ENCODE peak calls at places on chromosomes 4 and X, in six cellular contexts. Z, K, L, P, S and M are unnamed samples.

GRCh38 chr4:149707862-149708261 is 107.8 kb downstream of the IQCM start:
- DNase-seq in Z (no peak), L (no peak), S (peak), K (no peak), P (no peak), M (no peak)

GRCh38 chr4:2699534-2699933 is 56.6 kb downstream of the TNIP2 start:
- DNase-seq in Z (no peak), L (no peak), P (no peak), K (no peak), S (no peak), M (no peak)

GRCh38 chrX:140141444-140142029 is 176.2 kb upstream of the CXorf66 start:
- DNase-seq in P (peak), S (peak), L (peak), Z (no peak), K (no peak), M (peak)

GRCh38 chrX:132216806-132217202 is 2.4 kb downstream of the RAP2C start:
- DNase-seq in L (no peak), S (peak), Z (no peak), K (no peak), P (no peak), M (no peak)

GRCh38 chrX:129650183-129650689 is 4.5 kb downstream of the APLN start:
- DNase-seq in P (no peak), Z (no peak), S (no peak), L (no peak), K (no peak), M (no peak)

GRCh38 chr4:41430796-41431195 is 107.2 kb upstream of the LIMCH1 start:
- DNase-seq in P (no peak), Z (no peak), S (no peak), L (no peak), K (no peak), M (no peak)

GRCh38 chr4:15598644-15599043 is 56.5 kb downstream of the FBXL5 start:
- DNase-seq in S (no peak), P (no peak), Z (no peak), K (no peak), L (peak), M (no peak)

GRCh38 chr4:41990029-41990382 is 324 bp upstream of the SLC30A9 start:
- DNase-seq in L (no peak), S (no peak), P (no peak), K (no peak), Z (no peak), M (no peak)

GRCh38 chr4:186587416-186588018 is 32.1 kb upstream of the MTNR1A start:
- DNase-seq in L (peak), P (peak), S (peak), K (peak), Z (peak), M (peak)

DNA sequence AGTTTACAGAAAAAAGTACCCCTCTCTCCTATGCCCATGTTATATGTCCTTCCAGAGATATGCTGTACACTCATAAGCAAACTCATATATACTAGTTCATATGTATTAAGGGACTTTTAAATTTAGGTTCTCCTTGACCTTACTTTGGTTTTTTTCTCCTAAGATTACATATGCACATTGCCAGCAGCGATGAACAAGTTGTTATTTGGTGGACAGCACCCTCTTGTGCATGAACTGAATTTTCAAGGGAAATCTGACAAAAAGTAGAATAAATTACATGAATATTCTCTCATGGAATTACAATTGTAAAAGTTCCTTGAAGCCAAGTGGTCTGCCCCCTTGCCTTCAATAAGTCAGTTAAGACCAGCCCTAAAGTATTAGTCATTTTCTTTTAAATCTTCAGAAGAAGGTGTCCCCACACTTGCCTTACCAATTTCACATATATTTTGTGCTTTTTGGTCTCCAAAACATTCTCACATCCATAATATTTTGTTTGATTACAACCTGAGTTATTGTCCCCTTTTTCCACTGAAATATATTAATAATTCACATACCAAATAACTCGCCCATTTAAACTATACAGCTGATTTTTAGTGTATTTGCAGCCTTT is 30.6 kb upstream of the SMARCA5 start:
- DNase-seq in Z (no peak), S (peak), K (no peak), P (peak), L (peak), M (no peak)
- TF ChIP-seq CTCF in Z (peak), S (peak), K (peak), P (peak), L (peak), M (peak)

DNA sequence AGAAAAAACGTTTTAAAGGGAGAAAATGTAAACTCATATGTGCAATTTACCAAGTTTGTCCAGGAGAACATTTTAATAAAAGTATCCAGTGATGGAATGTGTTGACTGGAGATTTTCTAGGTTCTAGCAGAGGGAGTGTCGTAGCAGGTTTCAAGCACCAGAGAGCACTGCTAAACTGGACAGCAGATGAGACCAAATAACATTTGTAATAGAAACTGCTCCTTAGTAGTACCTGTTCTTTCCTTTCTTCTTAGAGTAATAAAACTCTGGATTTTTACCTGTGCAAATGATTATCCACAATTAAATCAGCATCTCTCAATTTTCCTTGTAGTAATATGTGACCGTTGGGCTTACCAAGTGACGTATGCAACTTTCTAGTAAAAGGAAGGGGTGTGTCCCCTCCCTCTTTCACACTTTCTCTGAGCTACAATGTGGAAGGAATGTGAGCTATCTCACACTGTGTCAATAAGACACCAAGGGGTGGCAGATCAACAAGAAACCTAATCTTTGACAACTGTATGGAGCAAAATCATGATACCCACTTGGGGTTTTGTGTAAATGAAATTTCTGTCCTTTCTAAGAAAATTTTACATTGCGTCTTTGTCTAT is 9.5 kb downstream of the HPGDS start:
- DNase-seq in K (no peak), P (no peak), Z (no peak), L (no peak), S (peak), M (no peak)
- H3K27ac ChIP-seq in K (no peak), P (no peak), Z (no peak), L (no peak), S (no peak), M (no peak)

GRCh38 chr4:133147922-133148689 is 988 bp upstream of the PCDH10 start:
- DNase-seq in Z (no peak), L (no peak), K (no peak), S (peak), P (no peak), M (no peak)
- TF ChIP-seq CTCF in Z (no peak), L (no peak), K (no peak), S (no peak), P (no peak), M (no peak)

GRCh38 chrX:106954041-106954440 is 33.8 kb downstream of the CLDN2 start:
- DNase-seq in L (no peak), S (no peak), K (no peak), Z (no peak), P (no peak), M (no peak)
- H3K27ac ChIP-seq in L (no peak), S (no peak), K (no peak), Z (no peak), P (no peak), M (no peak)

GRCh38 chr4:173171098-173171497 is 2.5 kb downstream of the GALNT7 start:
- DNase-seq in L (no peak), S (peak), K (no peak), Z (no peak), P (no peak), M (no peak)
- TF ChIP-seq CTCF in L (no peak), S (peak), K (no peak), Z (no peak), P (no peak), M (no peak)

GRCh38 chr4:27006646-27007045 is 146.0 kb downstream of the STIM2 start:
- DNase-seq in P (no peak), S (no peak), L (no peak), K (no peak), Z (no peak), M (no peak)
- H3K27ac ChIP-seq in P (no peak), S (no peak), L (no peak), K (no peak), Z (no peak), M (no peak)

GRCh38 chr4:91965166-91965565 is 338.6 kb upstream of the GRID2 start:
- DNase-seq in L (no peak), K (no peak), S (no peak), Z (no peak), P (no peak), M (no peak)
- TF ChIP-seq CTCF in L (no peak), K (no peak), S (no peak), Z (no peak), P (no peak), M (no peak)